ENCODE peak calls at places on chromosome 10, in ten cellular contexts. N is hypothalamus; U is GM12891; C is lung microvascular endothelial cell; Y is mesothelial cell of epicardium; K is effector CD8-positive, alpha-beta T cell; O is SK-N-DZ; F is NCI-H1436 treated with DMSO at 0.1 percent for 48 hours; S is fibroblast of pulmonary artery; T is AG09309. R is an unnamed sample.

GRCh38 chr10:92385836-92386235 is 94.9 kb downstream of the MARCHF5 start:
- DNase-seq in K (no peak), U (no peak), S (no peak), O (no peak), N (no peak), C (no peak), F (no peak), Y (no peak), T (no peak), R (no peak)

GRCh38 chr10:67385566-67385965 is 310.4 kb downstream of the CTNNA3 start:
- DNase-seq in T (no peak), U (no peak), F (no peak), C (no peak), O (no peak), S (no peak), N (no peak), Y (no peak), K (no peak), R (no peak)

GRCh38 chr10:30190831-30191552 is 131.6 kb upstream of the JCAD start:
- DNase-seq in S (no peak), U (no peak), F (no peak), O (no peak), Y (no peak), C (peak), K (no peak), T (no peak), N (no peak), R (no peak)

GRCh38 chr10:101060951-101061813 is 607 bp upstream of the KAZALD1 start:
- DNase-seq in C (peak), U (peak), N (peak), K (peak), S (peak), Y (peak), T (peak), O (peak), F (peak), R (peak)

GRCh38 chr10:114100848-114101741 is 57.4 kb downstream of the ADRB1 start:
- DNase-seq in U (no peak), S (peak), C (peak), T (no peak), O (peak), F (no peak), N (peak), K (no peak), Y (peak), R (peak)

GRCh38 chr10:13046861-13047528 is 45.5 kb upstream of the CCDC3 start:
- DNase-seq in U (no peak), F (no peak), Y (no peak), K (no peak), S (no peak), N (no peak), O (no peak), C (no peak), T (no peak), R (no peak)

GRCh38 chr10:132541601-132542011 is 4.0 kb downstream of the INPP5A start:
- DNase-seq in Y (no peak), K (no peak), N (no peak), T (no peak), O (no peak), U (no peak), C (no peak), F (no peak), S (no peak), R (no peak)

GRCh38 chr10:78863121-78863520 is 205.6 kb upstream of the ZMIZ1 start:
- DNase-seq in C (no peak), S (no peak), N (no peak), T (no peak), O (no peak), Y (no peak), F (no peak), U (no peak), K (no peak), R (no peak)

GRCh38 chr10:36187382-36188042 is 545.4 kb upstream of the FZD8 start:
- DNase-seq in N (no peak), S (no peak), O (no peak), C (no peak), Y (no peak), U (no peak), K (no peak), F (no peak), T (no peak), R (no peak)

GRCh38 chr10:109892885-109893284 is 30.4 kb downstream of the XPNPEP1 start:
- DNase-seq in O (no peak), F (no peak), Y (no peak), K (no peak), N (peak), S (no peak), T (no peak), U (no peak), C (no peak), R (no peak)

GRCh38 chr10:121662945-121663917 is 65.0 kb upstream of the FGFR2 start:
- DNase-seq in C (no peak), N (peak), T (no peak), K (no peak), U (no peak), S (no peak), O (peak), F (no peak), Y (peak), R (no peak)

GRCh38 chr10:29403208-29403607 is 114.3 kb downstream of the LYZL1 start:
- DNase-seq in K (no peak), T (no peak), N (no peak), C (no peak), S (no peak), U (no peak), Y (no peak), F (no peak), O (no peak), R (no peak)

GRCh38 chr10:83982812-83983211 is 156.5 kb upstream of the GHITM start:
- DNase-seq in U (no peak), S (no peak), N (no peak), F (no peak), T (no peak), C (no peak), Y (no peak), K (no peak), O (no peak), R (no peak)

GRCh38 chr10:22319559-22320558 is 1.0 kb upstream of the BMI1 start:
- DNase-seq in C (no peak), T (no peak), O (no peak), Y (no peak), S (no peak), K (no peak), U (no peak), F (no peak), N (no peak), R (no peak)

GRCh38 chr10:94042814-94043175 is 49.1 kb downstream of the PLCE1 start:
- DNase-seq in N (no peak), T (no peak), S (no peak), Y (no peak), U (no peak), K (no peak), O (no peak), C (no peak), F (no peak), R (no peak)

GRCh38 chr10:29681700-29682444 is 47.1 kb upstream of the SVIL start:
- DNase-seq in N (no peak), Y (no peak), K (peak), S (no peak), T (no peak), C (no peak), O (no peak), U (no peak), F (no peak), R (no peak)

GRCh38 chr10:49606981-49607535 is 3.1 kb upstream of the SLC18A3 start:
- DNase-seq in Y (peak), T (peak), S (peak), K (peak), N (peak), O (no peak), F (no peak), C (peak), U (peak), R (peak)

GRCh38 chr10:50577681-50578350 is 45.9 kb downstream of the SGMS1 start:
- DNase-seq in S (peak), T (no peak), Y (no peak), C (peak), K (no peak), O (no peak), F (no peak), U (no peak), N (no peak), R (no peak)

GRCh38 chr10:32985781-32986350 is 27.8 kb upstream of the ITGB1 start:
- DNase-seq in K (no peak), C (peak), O (no peak), T (no peak), Y (no peak), S (peak), F (no peak), U (no peak), N (no peak), R (peak)

GRCh38 chr10:122505885-122506284 is 44.5 kb downstream of the HTRA1 start:
- DNase-seq in Y (no peak), U (no peak), K (no peak), N (no peak), O (no peak), C (no peak), T (no peak), F (no peak), S (no peak), R (no peak)

GRCh38 chr10:110918269-110918632 is 729 bp downstream of the BBIP1 start:
- DNase-seq in C (peak), O (peak), U (no peak), K (peak), S (peak), Y (peak), F (peak), N (no peak), T (peak), R (peak)

GRCh38 chr10:77445562-77445961 is 192.0 kb downstream of the KCNMA1 start:
- DNase-seq in S (no peak), F (no peak), K (no peak), C (no peak), U (no peak), Y (no peak), O (peak), T (no peak), N (no peak), R (no peak)

GRCh38 chr10:43983856-43984271 is 335.2 kb upstream of the ZNF32 start:
- DNase-seq in O (no peak), U (no peak), T (no peak), K (no peak), N (no peak), Y (no peak), S (no peak), F (no peak), C (no peak), R (no peak)

GRCh38 chr10:112898540-112899395 is 51.3 kb upstream of the TCF7L2 start:
- DNase-seq in T (no peak), O (peak), Y (peak), C (peak), S (peak), F (no peak), U (no peak), K (no peak), N (no peak), R (peak)

GRCh38 chr10:101538481-101538880 is 49.6 kb downstream of the POLL start:
- DNase-seq in U (no peak), F (no peak), N (no peak), Y (no peak), S (no peak), C (no peak), K (no peak), O (no peak), T (no peak), R (no peak)

GRCh38 chr10:27536437-27536836 is 32.3 kb downstream of the RAB18 start:
- DNase-seq in Y (no peak), C (no peak), U (no peak), T (no peak), F (no peak), N (no peak), K (no peak), S (no peak), O (no peak), R (no peak)

R was measured in astrocyte of the cerebellum.